ENCODE peak calls at places on chromosome 19, in four cellular contexts. K is K562, C is HepG2, Y is GM12878. R is an unnamed sample.

GRCh38 chr19:35712910-35713845 is 4.6 kb upstream of the KMT2B start:
- DNase-seq in K (peak; percentile 36), C (no peak), Y (peak; percentile 82), R (peak; percentile 32)

GRCh38 chr19:2992958-2993357 is 15.6 kb downstream of the TLE6 start:
- DNase-seq in K (no peak), C (no peak), Y (no peak), R (no peak)

GRCh38 chr19:56263319-56263718 is 9.2 kb upstream of the EDDM13 start:
- DNase-seq in K (no peak), C (no peak), Y (no peak), R (no peak)

GRCh38 chr19:30880151-30880550 is 469.1 kb downstream of the TSHZ3 start:
- DNase-seq in K (no peak), C (no peak), Y (no peak), R (no peak)

GRCh38 chr19:5369962-5370367 is 29.4 kb upstream of the PTPRS start:
- DNase-seq in K (peak; percentile 81), C (peak; percentile 39), Y (no peak), R (peak; percentile 84)

GRCh38 chr19:35306473-35307246 is 14.7 kb downstream of the MAG start:
- DNase-seq in K (no peak), C (peak; percentile 61), Y (no peak), R (peak; percentile 75)

GRCh38 chr19:1407662-1408299 is 395 bp downstream of the DAZAP1 start:
- DNase-seq in K (peak; percentile 86), C (no peak), Y (no peak), R (no peak)

GRCh38 chr19:54674021-54674617 is 11.3 kb downstream of the LILRB4 start:
- DNase-seq in K (peak; percentile 56), C (peak; percentile 22), Y (no peak), R (peak; percentile 86)

GRCh38 chr19:40907968-40908735 is 26.1 kb upstream of the CYP2A7 start:
- DNase-seq in K (peak; percentile 78), C (no peak), Y (no peak), R (peak; percentile 78)

GRCh38 chr19:3278294-3278693 is 53.8 kb downstream of the CELF5 start:
- DNase-seq in K (no peak), C (no peak), Y (no peak), R (no peak)

GRCh38 chr19:45815501-45816216 is 551 bp upstream of the RSPH6A start:
- DNase-seq in K (no peak), C (no peak), Y (no peak), R (peak; percentile 95)

GRCh38 chr19:33864311-33864850 is 67.7 kb downstream of the KCTD15 start:
- DNase-seq in K (no peak), C (no peak), Y (no peak), R (no peak)

GRCh38 chr19:55545913-55546495 is 661 bp upstream of the SBK3 start:
- DNase-seq in K (no peak), C (peak; percentile 28), Y (no peak), R (no peak)

GRCh38 chr19:1817553-1818179 is 5.6 kb upstream of the ATP8B3 start:
- DNase-seq in K (no peak), C (no peak), Y (no peak), R (no peak)

GRCh38 chr19:20254151-20254550 is 87.1 kb downstream of the ZNF486 start:
- DNase-seq in K (no peak), C (no peak), Y (no peak), R (no peak)

GRCh38 chr19:13172335-13173128 is 22.3 kb downstream of the IER2 start:
- DNase-seq in K (peak; percentile 58), C (no peak), Y (no peak), R (no peak)

GRCh38 chr19:41969772-41970458 is 10.8 kb upstream of the RABAC1 start:
- DNase-seq in K (no peak), C (no peak), Y (no peak), R (no peak)

GRCh38 chr19:34519602-34520001 is 38.0 kb downstream of the WTIP start:
- DNase-seq in K (no peak), C (no peak), Y (no peak), R (no peak)

GRCh38 chr19:15331419-15332310 is 674 bp downstream of the BRD4 start:
- DNase-seq in K (peak; percentile 88), C (no peak), Y (no peak), R (peak; percentile 55)

GRCh38 chr19:15332311-15332996 is at the start of gene BRD4:
- DNase-seq in K (peak; percentile 91), C (no peak), Y (no peak), R (peak; percentile 81)

GRCh38 chr19:15324791-15325519 is 7.4 kb downstream of the BRD4 start:
- DNase-seq in K (no peak), C (no peak), Y (no peak), R (no peak)

GRCh38 chr19:15328312-15328711 is 4.0 kb downstream of the BRD4 start:
- DNase-seq in K (no peak), C (no peak), Y (no peak), R (no peak)

GRCh38 chr19:15330801-15331418 is 1.4 kb downstream of the BRD4 start:
- DNase-seq in K (peak; percentile 20), C (no peak), Y (no peak), R (peak; percentile 63)
- TF ChIP-seq CREB1 in K (no peak), C (no peak), Y (no peak), R (no peak)

GRCh38 chr19:48627211-48627864 is 8.0 kb downstream of the SPHK2 start:
- DNase-seq in K (no peak), C (peak; percentile 73), Y (no peak), R (no peak)

GRCh38 chr19:48625891-48626327 is 6.6 kb downstream of the SPHK2 start:
- DNase-seq in K (no peak), C (no peak), Y (no peak), R (no peak)

GRCh38 chr19:48623556-48624066 is 4.3 kb downstream of the SPHK2 start:
- DNase-seq in K (no peak), C (no peak), Y (no peak), R (no peak)

GRCh38 chr19:48624791-48625723 is 5.8 kb downstream of the SPHK2 start:
- DNase-seq in K (peak; percentile 10), C (no peak), Y (no peak), R (peak; percentile 73)

DNA sequence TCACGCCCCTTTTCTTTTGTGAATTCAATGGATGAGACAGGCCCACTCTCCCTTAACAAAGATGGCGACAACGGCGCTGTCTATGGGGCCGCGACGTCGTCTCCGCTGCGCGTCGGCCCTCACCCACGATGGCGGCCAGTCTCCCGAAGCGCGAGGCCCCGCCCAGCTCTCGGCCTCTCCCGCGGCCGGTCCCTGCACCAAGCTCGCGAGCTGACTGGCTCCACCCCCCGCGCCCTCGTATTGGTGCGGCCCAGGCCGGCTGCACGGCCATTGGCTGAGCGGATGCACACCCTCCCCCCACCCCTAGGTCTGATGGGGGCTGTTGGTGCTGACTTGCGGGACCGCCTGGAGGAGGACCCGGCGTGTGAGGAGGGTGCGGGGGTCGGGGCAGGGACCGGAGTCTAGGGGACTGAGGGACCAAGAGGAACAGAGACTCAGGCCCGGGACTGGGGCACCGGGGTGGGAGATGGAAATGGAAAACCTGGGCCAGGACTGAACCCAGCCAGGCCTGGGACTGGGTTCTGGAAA is 4.8 kb downstream of the SPHK2 start:
- DNase-seq in K (peak; percentile 94), C (peak; percentile 82), Y (peak; percentile 81), R (peak; percentile 99)
- H3K4me3 ChIP-seq in K (peak overlapping the region; percentile 49), C (peak overlapping the region; percentile 63), Y (peak overlapping the region; percentile 72), R (peak overlapping the region; percentile 92)

DNA sequence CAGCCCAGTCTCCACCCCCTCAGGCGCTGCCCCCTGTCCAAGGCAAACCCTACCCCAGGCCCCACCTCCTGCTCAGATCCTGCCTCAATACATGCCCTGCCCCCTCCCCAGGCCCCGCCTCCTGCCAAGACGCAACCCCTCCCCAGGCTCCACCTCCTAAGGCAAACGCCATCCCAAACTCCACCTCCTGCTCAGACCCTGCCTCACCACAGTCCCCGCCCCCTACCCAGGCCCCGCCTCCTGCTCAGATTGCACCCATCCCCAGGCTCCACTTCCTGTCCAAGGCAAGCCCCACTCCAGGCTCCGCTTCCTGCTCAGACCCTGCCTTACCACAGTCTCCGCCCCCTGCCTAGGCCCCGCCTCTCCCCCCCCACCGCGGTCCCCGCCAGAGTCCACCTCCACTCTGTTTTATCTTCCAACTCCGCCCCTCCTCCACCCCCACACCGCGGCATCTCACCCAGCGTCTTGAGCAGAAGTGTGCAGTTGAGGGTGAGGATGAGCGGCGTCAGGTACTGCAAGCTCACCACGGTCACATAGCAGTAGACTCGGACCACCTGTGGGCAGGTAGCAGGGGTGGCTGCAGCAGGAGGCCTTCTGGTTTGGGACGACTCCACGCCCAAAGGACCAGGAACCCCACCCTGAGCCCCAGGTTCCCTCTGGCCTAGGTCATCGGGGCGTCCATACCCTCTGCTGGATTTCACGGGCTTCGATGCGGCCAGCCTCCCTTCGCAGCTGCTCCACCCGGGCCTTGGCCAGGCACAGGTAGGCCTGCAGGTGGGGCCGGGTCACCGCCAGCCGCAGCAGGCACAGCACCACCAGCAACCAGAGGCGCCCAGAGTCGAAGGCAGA is 17.7 kb downstream of the TMEM161A start:
- DNase-seq in K (peak; percentile 99), C (peak; percentile 35), Y (no peak), R (peak; percentile 99)
- TF ChIP-seq JUNB in K (no peak), C (no peak), Y (no peak), R (no peak)

GRCh38 chr19:10670187-10670586 is 16.0 kb downstream of the ILF3 start:
- DNase-seq in K (no peak), C (no peak), Y (no peak), R (no peak)
- TF ChIP-seq CREB1 in K (no peak), C (no peak), Y (no peak), R (no peak)

GRCh38 chr19:50658438-50659317 is 9.4 kb downstream of the C19orf81 start:
- DNase-seq in K (peak; percentile 98), C (no peak), Y (no peak), R (peak; percentile 97)
- H3K4me3 ChIP-seq in K (peak overlapping the region; percentile 66), C (no peak overlapping the region), Y (no peak overlapping the region), R (peak overlapping the region; percentile 94)

R was measured in GM23338.